ENCODE peak calls at places on chromosomes 4 and X, in seven cellular contexts. N, T, R, E, P, C and Y are unnamed samples.

GRCh38 chr4:21507439-21507838 is 441.1 kb downstream of the KCNIP4 start:
- DNase-seq in N (no peak), T (no peak), R (no peak), E (no peak), P (no peak), C (no peak), Y (no peak)

GRCh38 chr4:89307185-89307445 is 485 bp downstream of the GPRIN3 start:
- DNase-seq in N (no peak), T (no peak), R (no peak), E (no peak), P (no peak), C (no peak), Y (no peak)

GRCh38 chrX:103200951-103201529 is 13.9 kb upstream of the BEX4 start:
- DNase-seq in N (no peak), T (no peak), R (peak), E (no peak), P (no peak), C (no peak), Y (no peak)

GRCh38 chr4:119210760-119211159 is 1.8 kb upstream of the USP53 start:
- DNase-seq in N (no peak), T (no peak), R (no peak), E (no peak), P (no peak), C (no peak), Y (no peak)

GRCh38 chr4:74755486-74755885 is 38.8 kb downstream of the BTC start:
- DNase-seq in N (no peak), T (no peak), R (no peak), E (no peak), P (peak), C (no peak), Y (no peak)

GRCh38 chrX:41692162-41692749 is 3.5 kb downstream of the GPR34 start:
- DNase-seq in N (no peak), T (no peak), R (no peak), E (no peak), P (no peak), C (no peak), Y (no peak)

GRCh38 chrX:56314334-56314733 is 82.2 kb downstream of the KLF8 start:
- DNase-seq in N (no peak), T (no peak), R (no peak), E (no peak), P (no peak), C (peak), Y (no peak)

GRCh38 chr4:139975830-139976272 is 178.1 kb downstream of the MAML3 start:
- DNase-seq in N (no peak), T (no peak), R (no peak), E (no peak), P (no peak), C (no peak), Y (no peak)

GRCh38 chrX:21225643-21226042 is 148.6 kb upstream of the CNKSR2 start:
- DNase-seq in N (no peak), T (no peak), R (no peak), E (no peak), P (no peak), C (no peak), Y (no peak)

GRCh38 chr4:41525129-41525528 is 12.8 kb upstream of the LIMCH1 start:
- DNase-seq in N (no peak), T (no peak), R (no peak), E (no peak), P (no peak), C (no peak), Y (no peak)

GRCh38 chr4:8855781-8856245 is 15.8 kb downstream of the HMX1 start:
- DNase-seq in N (no peak), T (no peak), R (no peak), E (no peak), P (no peak), C (no peak), Y (no peak)

GRCh38 chrX:154750301-154751120 is at the start of gene GAB3:
- DNase-seq in N (peak), T (no peak), R (no peak), E (no peak), P (peak), C (no peak), Y (peak)

GRCh38 chr4:67327245-67327860 is 217.9 kb downstream of the CENPC start:
- DNase-seq in N (no peak), T (no peak), R (peak), E (peak), P (peak), C (peak), Y (peak)

GRCh38 chrX:68997911-68998310 is 167.3 kb downstream of the PJA1 start:
- DNase-seq in N (no peak), T (no peak), R (no peak), E (no peak), P (peak), C (no peak), Y (peak)

GRCh38 chr4:137000432-137000831 is 531.9 kb downstream of the PCDH18 start:
- DNase-seq in N (no peak), T (no peak), R (no peak), E (no peak), P (no peak), C (no peak), Y (no peak)

GRCh38 chrX:53374222-53374820 is 48.1 kb downstream of the SMC1A start:
- DNase-seq in N (no peak), T (no peak), R (no peak), E (no peak), P (no peak), C (no peak), Y (no peak)

GRCh38 chr4:156941940-156942548 is 29.6 kb downstream of the PDGFC start:
- DNase-seq in N (no peak), T (no peak), R (peak), E (peak), P (peak), C (no peak), Y (no peak)

GRCh38 chr4:182938213-182938645 is 21.0 kb upstream of the DCTD start:
- DNase-seq in N (peak), T (peak), R (peak), E (peak), P (peak), C (peak), Y (peak)

GRCh38 chr4:149549911-149550310 is 265.7 kb downstream of the IQCM start:
- DNase-seq in N (no peak), T (no peak), R (no peak), E (no peak), P (no peak), C (no peak), Y (peak)

GRCh38 chr4:100042235-100042634 is 92.2 kb upstream of the H2AZ1 start:
- DNase-seq in N (no peak), T (no peak), R (no peak), E (no peak), P (no peak), C (no peak), Y (no peak)

GRCh38 chrX:108224727-108225455 is 133.3 kb downstream of the ATG4A start:
- DNase-seq in N (no peak), T (no peak), R (peak), E (peak), P (no peak), C (no peak), Y (no peak)

GRCh38 chrX:136199365-136199764 is 51.8 kb downstream of the MAP7D3 start:
- DNase-seq in N (no peak), T (no peak), R (no peak), E (no peak), P (no peak), C (no peak), Y (no peak)

GRCh38 chrX:29851971-29852605 is 363.3 kb upstream of the MAGEB2 start:
- DNase-seq in N (no peak), T (no peak), R (no peak), E (no peak), P (no peak), C (no peak), Y (no peak)

GRCh38 chr4:146224331-146224966 is 10.1 kb downstream of the REELD1 start:
- DNase-seq in N (no peak), T (no peak), R (peak), E (no peak), P (no peak), C (no peak), Y (no peak)

GRCh38 chr4:153233761-153234371 is 29.6 kb downstream of the TRIM2 start:
- DNase-seq in N (no peak), T (no peak), R (peak), E (no peak), P (peak), C (no peak), Y (peak)

GRCh38 chrX:56600141-56600540 is 36.7 kb downstream of the UBQLN2 start:
- DNase-seq in N (no peak), T (no peak), R (no peak), E (no peak), P (no peak), C (no peak), Y (no peak)

GRCh38 chr4:176642472-176642871 is 150.2 kb downstream of the VEGFC start:
- DNase-seq in N (no peak), T (no peak), R (no peak), E (no peak), P (no peak), C (no peak), Y (no peak)

GRCh38 chr4:54658321-54659093 is 750 bp downstream of the KIT start:
- DNase-seq in N (no peak), T (peak), R (peak), E (peak), P (peak), C (peak), Y (peak)

GRCh38 chr4:79652232-79652631 is 244.2 kb upstream of the GK2 start:
- DNase-seq in N (no peak), T (no peak), R (peak), E (no peak), P (no peak), C (no peak), Y (no peak)

GRCh38 chrX:16628954-16629595 is 20.9 kb upstream of the S100G start:
- DNase-seq in N (no peak), T (no peak), R (no peak), E (no peak), P (no peak), C (no peak), Y (no peak)

GRCh38 chr4:111602848-111603247 is 542.4 kb upstream of the FAM241A start:
- DNase-seq in N (no peak), T (no peak), R (peak), E (no peak), P (no peak), C (no peak), Y (no peak)

GRCh38 chr4:142846729-142847606 is 867 bp upstream of the INPP4B start:
- DNase-seq in N (peak), T (no peak), R (peak), E (peak), P (peak), C (peak), Y (no peak)

GRCh38 chr4:30269850-30270249 is 450.3 kb upstream of the PCDH7 start:
- DNase-seq in N (no peak), T (no peak), R (no peak), E (no peak), P (no peak), C (no peak), Y (no peak)

GRCh38 chr4:10455133-10455532 is 2.1 kb downstream of the ZNF518B start:
- DNase-seq in N (no peak), T (no peak), R (no peak), E (no peak), P (no peak), C (no peak), Y (no peak)

GRCh38 chr4:180947421-180947820 is 1295.8 kb upstream of the TENM3 start:
- DNase-seq in N (no peak), T (no peak), R (peak), E (no peak), P (no peak), C (no peak), Y (no peak)

GRCh38 chr4:149291463-149291862 is 524.2 kb downstream of the IQCM start:
- DNase-seq in N (no peak), T (no peak), R (no peak), E (peak), P (peak), C (no peak), Y (peak)

GRCh38 chrX:40552768-40553167 is 28.0 kb upstream of the ATP6AP2 start:
- DNase-seq in N (no peak), T (no peak), R (no peak), E (no peak), P (no peak), C (no peak), Y (no peak)

GRCh38 chr4:76867880-76868655 is 29.9 kb downstream of the SOWAHB start:
- DNase-seq in N (no peak), T (no peak), R (no peak), E (no peak), P (peak), C (no peak), Y (no peak)